ENCODE peak calls at places on chromosomes 6 and 20, in five cellular contexts. M is small intestine, X is RWPE2, A is A673, P is PC-3. K is an unnamed sample. For H3K9me3, the result is how much of the 10 kb centered on the place peaks cover.

GRCh38 chr6:3372184-3372846 is 84.5 kb downstream of the SLC22A23 start:
- DNase-seq in P (no peak), M (peak), X (no peak), A (no peak), K (no peak)

GRCh38 chr20:18034039-18034438 is 23.7 kb downstream of the OVOL2 start:
- DNase-seq in A (no peak), X (no peak), M (no peak), P (no peak), K (no peak)

GRCh38 chr20:31551581-31552081 is 37.4 kb downstream of the HM13 start:
- DNase-seq in P (no peak), M (no peak), X (no peak), A (no peak), K (no peak)

GRCh38 chr20:574297-574942 is 30.8 kb upstream of the CSNK2A1 start:
- DNase-seq in P (no peak), A (no peak), M (no peak), X (no peak), K (no peak)

GRCh38 chr20:46206025-46206424 is 87.9 kb downstream of the CD40 start:
- DNase-seq in A (no peak), M (peak), P (peak), X (no peak), K (no peak)

GRCh38 chr6:13406781-13407180 is 78.4 kb upstream of the TBC1D7 start:
- DNase-seq in X (no peak), M (no peak), P (no peak), A (peak), K (no peak)

GRCh38 chr6:136511397-136511796 is 38.8 kb downstream of the MAP7 start:
- DNase-seq in M (no peak), A (no peak), P (no peak), X (no peak), K (no peak)

GRCh38 chr6:81171991-81172740 is 580.3 kb downstream of the TENT5A start:
- DNase-seq in M (no peak), X (no peak), A (no peak), P (no peak), K (no peak)

GRCh38 chr6:134347916-134348805 is 30.2 kb upstream of the SGK1 start:
- DNase-seq in M (no peak), P (no peak), A (no peak), X (no peak), K (no peak)

GRCh38 chr6:35016417-35017221 is 124.5 kb downstream of the TCP11 start:
- DNase-seq in X (no peak), P (no peak), A (peak), M (no peak), K (no peak)

GRCh38 chr6:53544050-53544499 is 826 bp downstream of the GCLC start:
- DNase-seq in M (peak), A (peak), X (no peak), P (peak), K (no peak)

GRCh38 chr6:102355578-102355977 is 962.1 kb downstream of the GRIK2 start:
- DNase-seq in M (no peak), X (no peak), P (no peak), A (no peak), K (no peak)
- H3K9me3 ChIP-seq in M (under half), X (under half), P (under half), A (under half), K (under half)

GRCh38 chr6:87904041-87904440 is 143.6 kb upstream of the SPACA1 start:
- DNase-seq in X (no peak), M (no peak), A (no peak), P (no peak), K (no peak)

GRCh38 chr6:87905101-87905517 is 142.5 kb upstream of the SPACA1 start:
- DNase-seq in A (no peak), M (no peak), X (no peak), P (no peak), K (no peak)

GRCh38 chr6:87902383-87902782 is 145.3 kb upstream of the SPACA1 start:
- DNase-seq in M (no peak), X (no peak), A (no peak), P (no peak), K (no peak)

GRCh38 chr6:87901613-87902012 is 146.0 kb upstream of the SPACA1 start:
- DNase-seq in X (no peak), P (no peak), M (peak), A (no peak), K (no peak)

DNA sequence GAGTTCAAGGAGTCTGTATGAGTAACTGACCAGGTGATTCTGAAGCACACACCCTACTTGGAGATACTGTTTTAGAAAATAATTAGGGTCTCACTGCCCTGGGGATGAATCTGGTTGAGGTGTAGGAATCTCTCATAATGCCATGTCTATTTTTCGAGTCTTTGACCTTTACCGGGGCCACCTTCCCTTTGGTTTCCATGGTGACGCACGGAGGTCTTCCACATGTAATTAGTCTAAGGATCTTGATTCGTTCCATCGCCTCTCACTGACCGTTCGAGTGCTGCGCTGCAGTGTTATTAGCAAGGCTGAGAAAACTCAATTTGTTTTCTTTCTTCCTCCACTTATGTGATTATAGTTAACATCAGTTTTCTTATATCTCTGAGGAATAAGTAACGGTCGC is 144.3 kb upstream of the SPACA1 start:
- DNase-seq in A (no peak), P (no peak), X (no peak), M (no peak), K (no peak)
- H3K27ac ChIP-seq in A (no peak), P (no peak), X (no peak), M (no peak), K (no peak)

GRCh38 chr6:41599836-41600445 is 38.3 kb upstream of the MDFI start:
- DNase-seq in A (no peak), P (no peak), M (no peak), X (no peak), K (no peak)

GRCh38 chr6:41597246-41598000 is 40.8 kb upstream of the MDFI start:
- DNase-seq in M (no peak), X (peak), P (no peak), A (no peak), K (no peak)

GRCh38 chr6:41596807-41597206 is 41.5 kb upstream of the MDFI start:
- DNase-seq in A (no peak), M (no peak), X (no peak), P (no peak), K (no peak)

GRCh38 chr6:41599015-41599835 is 39.0 kb upstream of the MDFI start:
- DNase-seq in X (no peak), A (no peak), M (no peak), P (no peak), K (no peak)

GRCh38 chr6:41598670-41599014 is 39.6 kb upstream of the MDFI start:
- DNase-seq in M (no peak), X (no peak), P (no peak), A (no peak), K (no peak)
- H3K4me3 ChIP-seq in M (no peak), X (no peak), P (no peak), A (no peak), K (no peak)

DNA sequence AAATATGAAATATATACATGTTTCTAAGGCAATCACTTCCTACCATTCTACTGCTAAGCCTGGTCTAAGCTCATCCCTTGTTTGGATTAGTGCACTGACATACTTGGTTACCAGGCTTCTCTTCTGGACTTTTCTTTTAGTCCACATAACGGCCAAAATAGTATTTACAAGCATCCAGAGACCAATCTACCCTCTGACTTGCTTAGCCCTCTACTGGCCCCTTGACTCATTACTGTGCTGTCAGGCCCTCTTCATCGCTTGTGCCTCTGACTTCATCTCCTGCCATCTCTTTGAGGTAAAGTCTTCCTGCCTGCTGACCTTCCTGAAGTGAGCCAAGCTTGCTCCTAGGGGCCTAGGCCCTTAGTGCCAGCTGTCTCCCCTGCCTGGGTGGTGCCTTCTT is 35.1 kb downstream of the TULP4 start:
- DNase-seq in A (no peak), M (no peak), P (no peak), X (no peak), K (no peak)
- H3K9me3 ChIP-seq in A (under half), M (under half), P (under half), X (under half), K (under half)

GRCh38 chr6:166598441-166599138 is 12.1 kb upstream of the RAMACL start:
- DNase-seq in P (no peak), M (peak), A (no peak), X (no peak), K (no peak)

GRCh38 chr6:166596741-166597507 is 10.4 kb upstream of the RAMACL start:
- DNase-seq in X (no peak), M (no peak), P (no peak), A (no peak), K (no peak)

GRCh38 chr6:166595949-166596348 is 9.5 kb upstream of the RAMACL start:
- DNase-seq in X (no peak), A (no peak), M (no peak), P (no peak), K (no peak)

GRCh38 chr6:166599158-166599557 is 12.7 kb upstream of the RAMACL start:
- DNase-seq in P (no peak), X (no peak), M (no peak), A (no peak), K (no peak)

DNA sequence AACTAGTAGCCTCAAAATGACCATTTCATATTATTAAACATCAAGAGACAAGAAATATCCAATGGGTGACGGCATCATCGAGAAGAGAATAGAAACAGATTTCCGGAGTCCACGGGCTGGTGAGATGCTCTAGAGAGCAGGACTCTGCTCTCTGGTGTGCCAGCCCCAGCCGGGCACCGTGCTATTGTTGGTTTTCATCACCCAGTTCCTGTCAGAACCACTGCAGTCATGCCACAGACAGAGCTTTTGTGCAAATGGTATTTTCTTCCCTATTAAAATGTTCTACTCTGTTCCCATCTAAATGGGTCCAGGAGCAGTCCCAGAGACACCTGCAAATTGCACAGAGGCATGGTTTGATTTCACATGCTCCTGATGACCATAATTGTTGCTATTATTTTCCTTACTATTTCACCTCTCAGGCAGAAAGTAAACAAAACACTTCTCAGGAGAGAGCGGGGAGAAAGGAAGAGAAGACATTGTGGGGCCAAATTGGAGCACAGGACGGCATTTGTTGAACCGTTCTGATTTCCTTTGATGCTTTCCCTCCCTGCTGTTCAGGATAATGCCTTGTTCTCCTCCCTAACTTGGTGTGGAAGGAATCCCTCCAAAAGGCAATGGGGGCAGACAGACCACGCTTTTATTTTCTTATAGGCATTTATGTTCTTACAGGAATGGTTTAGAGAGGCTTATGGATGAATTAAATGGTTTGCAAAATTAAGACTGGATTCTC is 11.4 kb upstream of the RAMACL start:
- DNase-seq in X (no peak), P (no peak), M (no peak), A (no peak), K (no peak)
- H3K27ac ChIP-seq in X (no peak), P (no peak), M (peak), A (no peak), K (peak)

K was measured in esophagus squamous epithelium.